ENCODE peak calls at places on chromosomes 7 and 10, in nine cellular contexts. S is colonic mucosa, Z is heart left ventricle, R is A673, O is uterus, C is body of pancreas, W is PC-3, L is tibial artery, I is testis. V is an unnamed sample.

GRCh38 chr10:75350791-75351190 is 50.8 kb downstream of the ZNF503 start:
- DNase-seq in L (no peak), R (no peak), S (no peak), W (peak; percentile 91), I (no peak), C (no peak), O (no peak), Z (no peak), V (no peak)

GRCh38 chr7:29989257-29989995 is at the start of gene SCRN1:
- DNase-seq in S (peak; percentile 43), L (peak; percentile 71), I (peak; percentile 77), C (peak; percentile 70), O (peak; percentile 58), Z (peak; percentile 42), R (peak; percentile 71), W (peak; percentile 25), V (peak; percentile 30)

GRCh38 chr7:100567045-100567730 is 6.5 kb downstream of the SAP25 start:
- DNase-seq in Z (no peak), I (no peak), S (no peak), O (no peak), W (no peak), L (peak; percentile 59), R (no peak), C (no peak), V (no peak)

GRCh38 chr7:31336202-31337035 is 4.1 kb downstream of the NEUROD6 start:
- DNase-seq in C (peak; percentile 12), O (no peak), L (no peak), Z (no peak), W (no peak), R (no peak), I (no peak), S (no peak), V (no peak)

GRCh38 chr10:3036155-3036554 is 31.2 kb upstream of the PFKP start:
- DNase-seq in S (no peak), C (no peak), R (no peak), I (no peak), Z (no peak), L (no peak), O (no peak), W (no peak), V (no peak)

GRCh38 chr10:78920011-78920410 is 148.8 kb upstream of the ZMIZ1 start:
- DNase-seq in I (no peak), R (no peak), S (no peak), L (no peak), C (no peak), O (no peak), W (no peak), Z (no peak), V (no peak)

GRCh38 chr7:11788568-11788967 is 43.4 kb downstream of the THSD7A start:
- DNase-seq in O (no peak), L (no peak), S (no peak), R (no peak), I (no peak), W (no peak), Z (no peak), C (no peak), V (no peak)

GRCh38 chr10:1468777-1469176 is 268.5 kb downstream of the ADARB2 start:
- DNase-seq in W (no peak), O (no peak), L (no peak), R (no peak), C (no peak), Z (no peak), I (no peak), S (no peak), V (no peak)

GRCh38 chr7:18901351-18901750 is 216.1 kb downstream of the TWIST1 start:
- DNase-seq in L (no peak), S (no peak), Z (no peak), C (no peak), I (no peak), W (no peak), R (no peak), O (no peak), V (no peak)

GRCh38 chr7:64642875-64643274 is 23.1 kb upstream of the ZNF107 start:
- DNase-seq in L (no peak), W (no peak), Z (no peak), R (no peak), I (no peak), O (no peak), C (no peak), S (no peak), V (no peak)

GRCh38 chr7:604038-604883 is 84.6 kb upstream of the PDGFA start:
- DNase-seq in I (peak; percentile 51), S (peak; percentile 71), W (no peak), Z (peak; percentile 88), R (peak; percentile 93), L (peak; percentile 96), O (peak; percentile 53), C (peak; percentile 51), V (peak; percentile 74)

GRCh38 chr10:101012525-101013364 is 13.1 kb downstream of the LZTS2 start:
- DNase-seq in Z (peak; percentile 90), R (peak; percentile 95), W (peak; percentile 84), I (peak; percentile 93), L (peak; percentile 92), C (peak; percentile 91), S (peak; percentile 92), O (peak; percentile 86), V (peak; percentile 85)

GRCh38 chr10:43237128-43237527 is 29.7 kb downstream of the RASGEF1A start:
- DNase-seq in O (no peak), L (peak; percentile 37), S (no peak), R (no peak), I (no peak), Z (peak; percentile 2), C (peak; percentile 1), W (no peak), V (peak; percentile 20)

GRCh38 chr7:101021703-101022102 is 1.8 kb downstream of the MUC17 start:
- DNase-seq in W (no peak), O (no peak), Z (no peak), C (no peak), I (no peak), L (no peak), S (peak; percentile 47), R (no peak), V (no peak)

GRCh38 chr10:117640406-117640805 is 97.9 kb downstream of the EMX2 start:
- DNase-seq in C (no peak), O (no peak), R (no peak), I (no peak), W (no peak), L (no peak), S (no peak), Z (no peak), V (no peak)

GRCh38 chr7:91657386-91658120 is 222.9 kb downstream of the MTERF1 start:
- DNase-seq in W (peak; percentile 40), O (no peak), S (no peak), R (peak; percentile 63), I (no peak), C (no peak), L (no peak), Z (no peak), V (no peak)

GRCh38 chr10:104339469-104340098 is 1.3 kb upstream of the ITPRIP start:
- DNase-seq in I (peak; percentile 84), R (no peak), C (peak; percentile 80), L (no peak), Z (peak; percentile 84), W (peak; percentile 66), S (peak; percentile 73), O (peak; percentile 62), V (peak; percentile 80)
- H3K4me3 ChIP-seq in I (peak overlapping the region; percentile 86), R (peak overlapping the region; percentile 72), C (no peak overlapping the region), L (peak overlapping the region; percentile 63), Z (peak overlapping the region; percentile 88), W (peak overlapping the region; percentile 93), S (peak overlapping the region; percentile 82), O (peak overlapping the region; percentile 74), V (peak overlapping the region; percentile 72)

DNA sequence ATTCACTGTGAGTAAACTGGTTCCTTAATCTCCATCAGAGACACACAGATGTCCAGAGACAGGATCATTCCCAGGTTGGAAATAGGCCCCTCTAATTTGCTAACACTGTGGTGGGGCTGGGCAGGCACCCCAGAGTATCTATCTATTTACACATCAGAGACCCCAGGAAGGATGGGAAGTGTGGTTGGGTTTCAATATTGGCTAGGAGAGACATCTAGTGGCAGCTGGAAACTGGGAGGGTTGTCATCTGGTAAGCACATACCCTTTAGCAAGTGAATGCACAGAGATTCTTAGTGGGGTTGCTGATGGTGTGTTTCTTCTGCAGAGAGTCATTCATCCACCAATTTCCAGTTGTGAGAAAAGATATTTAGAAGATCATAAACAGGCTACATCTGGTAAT is 36.0 kb upstream of the NRG3 start:
- DNase-seq in I (peak; percentile 22), S (no peak), W (no peak), C (no peak), R (no peak), L (no peak), Z (no peak), O (no peak), V (no peak)
- TF ChIP-seq CTCF in I (no peak), S (no peak), W (no peak), C (no peak), R (peak; percentile 17), L (no peak), Z (no peak), O (no peak), V (no peak)

DNA sequence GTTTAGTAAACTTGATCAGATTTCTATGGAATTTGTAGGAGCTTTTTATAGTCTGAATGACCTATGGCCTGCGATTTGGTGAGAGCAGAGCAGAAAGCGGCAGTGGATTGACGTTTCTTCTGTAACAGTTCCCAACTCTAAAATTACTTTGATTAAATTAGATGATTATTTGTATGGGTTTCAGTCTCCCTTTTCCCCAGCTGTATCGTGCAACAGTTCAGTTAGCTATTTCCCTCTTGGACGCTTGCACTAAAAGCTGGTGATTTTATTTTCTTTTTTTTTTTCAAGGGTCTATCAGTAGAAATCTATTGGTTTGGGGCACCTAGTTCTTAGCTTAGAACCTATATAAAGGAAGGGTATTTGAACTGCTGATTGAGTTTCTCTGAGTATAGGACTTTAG is 6.8 kb downstream of the AHCYL2 start:
- DNase-seq in Z (no peak), L (no peak), C (no peak), S (no peak), W (no peak), R (no peak), I (no peak), O (no peak), V (no peak)
- H3K27ac ChIP-seq in Z (no peak overlapping the region), L (no peak overlapping the region), C (no peak overlapping the region), S (no peak overlapping the region), W (no peak overlapping the region), R (no peak overlapping the region), I (no peak overlapping the region), O (no peak overlapping the region), V (no peak overlapping the region)

GRCh38 chr7:73625276-73625675 is 954 bp upstream of the MLXIPL start:
- DNase-seq in I (no peak), R (no peak), C (no peak), W (no peak), O (no peak), Z (no peak), S (no peak), L (no peak), V (no peak)

GRCh38 chr7:73623798-73624668 is at the start of gene MLXIPL:
- DNase-seq in C (peak; percentile 99), L (no peak), S (peak; percentile 95), R (peak; percentile 88), Z (peak; percentile 64), W (peak; percentile 86), I (peak; percentile 96), O (peak; percentile 31), V (peak; percentile 95)

GRCh38 chr7:73622909-73623797 is 1.2 kb downstream of the MLXIPL start:
- DNase-seq in Z (no peak), O (peak; percentile 37), I (peak; percentile 61), R (no peak), C (peak; percentile 46), S (peak; percentile 59), W (no peak), L (no peak), V (peak; percentile 92)

GRCh38 chr7:73622527-73622908 is 1.8 kb downstream of the MLXIPL start:
- DNase-seq in R (no peak), S (no peak), L (no peak), W (no peak), Z (no peak), O (no peak), C (no peak), I (no peak), V (no peak)

GRCh38 chr7:73624669-73625001 is 313 bp upstream of the MLXIPL start:
- DNase-seq in L (no peak), C (no peak), O (no peak), S (no peak), W (no peak), R (no peak), I (no peak), Z (no peak), V (no peak)
- H3K4me3 ChIP-seq in L (peak overlapping the region; percentile 54), C (no peak overlapping the region), O (no peak overlapping the region), S (peak overlapping the region; percentile 52), W (peak overlapping the region; percentile 74), R (peak overlapping the region; percentile 77), I (peak overlapping the region; percentile 59), Z (no peak overlapping the region), V (no peak overlapping the region)